ENCODE peak calls at places on chromosomes 1 and 21, in nine cellular contexts. X is CD4-positive, CD25-positive, alpha-beta regulatory T cell; Q is fibroblast of lung; B is cardiac muscle cell; U is A549; G is right atrium auricular region; H is iPS DF 6.9; S is Peyer's patch; I is endodermal cell. O is an unnamed sample. For H3K4me1, the result is how much of the 10 kb centered on the place peaks cover.

GRCh38 chr1:21623411-21623961 is 45.7 kb downstream of the RAP1GAP start:
- DNase-seq in X (no peak), B (no peak), G (no peak), Q (no peak), I (no peak), S (no peak), U (peak), H (no peak), O (no peak)

GRCh38 chr1:233561708-233562426 is 52.0 kb upstream of the KCNK1 start:
- DNase-seq in G (no peak), S (no peak), Q (no peak), I (no peak), X (no peak), H (no peak), U (no peak), B (no peak), O (no peak)

GRCh38 chr1:7207875-7208646 is 422.8 kb downstream of the CAMTA1 start:
- DNase-seq in G (no peak), X (no peak), Q (peak), S (no peak), B (peak), U (peak), I (peak), H (peak), O (no peak)

GRCh38 chr1:229296541-229296941 is 25.6 kb downstream of the RAB4A start:
- DNase-seq in S (no peak), Q (peak), U (no peak), I (no peak), G (peak), B (peak), X (no peak), H (no peak), O (no peak)

GRCh38 chr1:213277036-213277435 is 226.0 kb downstream of the RPS6KC1 start:
- DNase-seq in S (no peak), B (no peak), H (no peak), I (no peak), X (no peak), G (no peak), U (no peak), Q (no peak), O (no peak)

GRCh38 chr1:107138767-107139445 is 1.9 kb upstream of the NTNG1 start:
- DNase-seq in G (no peak), B (no peak), I (peak), Q (no peak), H (no peak), U (no peak), X (no peak), S (no peak), O (no peak)

GRCh38 chr1:8540266-8540926 is 222.5 kb downstream of the SLC45A1 start:
- DNase-seq in X (no peak), G (no peak), H (no peak), B (no peak), I (no peak), S (no peak), Q (peak), U (no peak), O (no peak)

GRCh38 chr1:41733021-41733420 is 185.7 kb downstream of the HIVEP3 start:
- DNase-seq in H (no peak), X (no peak), I (no peak), Q (no peak), B (no peak), S (no peak), U (no peak), G (no peak), O (no peak)

GRCh38 chr1:226602186-226603029 is 53.8 kb downstream of the STUM start:
- DNase-seq in B (no peak), I (no peak), S (no peak), U (no peak), H (no peak), G (no peak), X (no peak), Q (peak), O (no peak)

GRCh38 chr1:204074274-204075115 is 1.6 kb downstream of the SOX13 start:
- DNase-seq in S (no peak), X (no peak), H (no peak), U (peak), Q (peak), B (peak), I (peak), G (peak), O (no peak)

GRCh38 chr21:39348040-39348354 is 891 bp downstream of the HMGN1 start:
- DNase-seq in I (no peak), Q (no peak), G (no peak), H (no peak), U (no peak), X (peak), B (no peak), S (no peak), O (no peak)

GRCh38 chr1:110200666-110201065 is 9.4 kb upstream of the KCNC4 start:
- DNase-seq in S (no peak), U (no peak), H (no peak), Q (peak), I (no peak), B (no peak), X (no peak), G (no peak), O (no peak)

GRCh38 chr1:14778882-14779594 is 180.6 kb downstream of the KAZN start:
- DNase-seq in X (no peak), H (no peak), U (peak), G (no peak), I (peak), B (peak), S (no peak), Q (peak), O (no peak)

GRCh38 chr1:20147846-20148570 is 8.9 kb downstream of the PLA2G2F start:
- DNase-seq in Q (no peak), U (no peak), X (no peak), S (no peak), H (no peak), B (no peak), I (no peak), G (no peak), O (no peak)

GRCh38 chr1:211711313-211711712 is 35.9 kb upstream of the NEK2 start:
- DNase-seq in G (no peak), B (no peak), U (no peak), H (no peak), X (no peak), S (no peak), I (no peak), Q (no peak), O (no peak)

GRCh38 chr1:79568411-79568810 is 561.9 kb upstream of the ADGRL4 start:
- DNase-seq in S (no peak), H (no peak), I (no peak), U (no peak), B (no peak), Q (peak), G (no peak), X (no peak), O (no peak)

GRCh38 chr21:36433011-36433709 is 46.8 kb downstream of the CLDN14 start:
- DNase-seq in U (no peak), X (no peak), G (no peak), H (no peak), S (no peak), B (no peak), Q (no peak), I (no peak), O (no peak)

GRCh38 chr1:182185822-182186756 is 124.6 kb upstream of the ZNF648 start:
- DNase-seq in H (no peak), S (no peak), X (no peak), U (peak), I (no peak), Q (peak), G (no peak), B (no peak), O (no peak)

GRCh38 chr21:17858764-17859163 is 39.6 kb upstream of the C21orf91 start:
- DNase-seq in X (no peak), I (no peak), S (no peak), G (no peak), H (no peak), Q (no peak), B (no peak), U (no peak), O (no peak)

GRCh38 chr1:198328458-198329032 is 171.7 kb downstream of the NEK7 start:
- DNase-seq in S (no peak), B (no peak), Q (no peak), I (no peak), G (no peak), H (no peak), U (no peak), X (no peak), O (no peak)

GRCh38 chr1:43945898-43946243 is 879 bp upstream of the IPO13 start:
- DNase-seq in S (no peak), Q (no peak), X (no peak), G (no peak), U (no peak), B (no peak), I (no peak), H (no peak), O (no peak)

GRCh38 chr1:66371233-66372005 is 162.5 kb upstream of the SGIP1 start:
- DNase-seq in G (no peak), U (no peak), I (no peak), B (no peak), H (no peak), X (no peak), S (peak), Q (peak), O (no peak)

GRCh38 chr1:184930232-184930631 is 44.1 kb downstream of the NIBAN1 start:
- DNase-seq in U (no peak), I (no peak), Q (no peak), S (no peak), G (no peak), X (no peak), B (no peak), H (no peak), O (no peak)

GRCh38 chr1:8427493-8427892 is 109.6 kb downstream of the SLC45A1 start:
- DNase-seq in U (no peak), G (no peak), S (peak), B (no peak), X (no peak), Q (no peak), I (no peak), H (no peak), O (no peak)

GRCh38 chr1:64494659-64495058 is 24.7 kb downstream of the CACHD1 start:
- DNase-seq in S (no peak), U (no peak), Q (no peak), H (no peak), X (no peak), B (no peak), G (no peak), I (no peak), O (no peak)

GRCh38 chr1:147717706-147718097 is 42.7 kb downstream of the GJA5 start:
- DNase-seq in U (no peak), H (no peak), Q (no peak), B (no peak), G (no peak), I (no peak), X (no peak), S (no peak), O (no peak)

GRCh38 chr1:10724052-10724494 is 72.4 kb downstream of the CASZ1 start:
- DNase-seq in B (peak), S (no peak), H (no peak), X (no peak), I (no peak), Q (peak), U (peak), G (peak), O (no peak)

GRCh38 chr1:4055677-4055967 is 155.6 kb upstream of the C1orf174 start:
- DNase-seq in Q (no peak), S (no peak), G (peak), X (no peak), B (no peak), U (no peak), H (no peak), I (no peak), O (no peak)

GRCh38 chr1:183863852-183864251 is 58.9 kb downstream of the RGL1 start:
- DNase-seq in I (no peak), X (no peak), U (no peak), Q (no peak), H (no peak), S (no peak), B (no peak), G (no peak), O (no peak)

GRCh38 chr1:59705849-59706599 is 108.7 kb upstream of the HOOK1 start:
- DNase-seq in Q (no peak), S (no peak), B (no peak), H (no peak), U (no peak), G (no peak), X (no peak), I (no peak), O (no peak)

GRCh38 chr1:72003092-72003491 is 279.2 kb downstream of the NEGR1 start:
- DNase-seq in G (no peak), Q (no peak), S (no peak), B (no peak), I (no peak), X (no peak), H (no peak), U (no peak), O (no peak)

GRCh38 chr1:20337581-20337980 is 46.9 kb downstream of the VWA5B1 start:
- DNase-seq in B (no peak), G (no peak), S (no peak), U (no peak), Q (no peak), I (no peak), H (no peak), X (no peak), O (no peak)

GRCh38 chr1:31133368-31133767 is 67.9 kb upstream of the PUM1 start:
- DNase-seq in H (no peak), G (no peak), I (no peak), U (no peak), S (no peak), B (no peak), Q (no peak), X (no peak), O (no peak)

GRCh38 chr21:33825898-33826297 is 89.7 kb downstream of the ATP5PO start:
- DNase-seq in Q (peak), H (no peak), S (no peak), B (no peak), G (no peak), X (no peak), U (no peak), I (no peak), O (no peak)

GRCh38 chr1:46653405-46653853 is 14.7 kb downstream of the ATPAF1 start:
- DNase-seq in G (no peak), S (no peak), U (no peak), H (no peak), Q (peak), I (no peak), X (no peak), B (no peak), O (no peak)

GRCh38 chr1:171869097-171869496 is 27.8 kb downstream of the DNM3 start:
- DNase-seq in B (no peak), H (no peak), I (no peak), G (no peak), S (no peak), U (no peak), X (no peak), Q (no peak), O (no peak)

GRCh38 chr1:161739865-161740566 is 9.6 kb upstream of the DUSP12 start:
- DNase-seq in X (no peak), G (peak), Q (no peak), H (no peak), U (no peak), S (peak), I (no peak), B (no peak), O (no peak)
- H3K4me1 ChIP-seq in X (under half), G (under half), Q (under half), H (under half), U (under half), S (under half), I (under half), B (under half), O (under half)

DNA sequence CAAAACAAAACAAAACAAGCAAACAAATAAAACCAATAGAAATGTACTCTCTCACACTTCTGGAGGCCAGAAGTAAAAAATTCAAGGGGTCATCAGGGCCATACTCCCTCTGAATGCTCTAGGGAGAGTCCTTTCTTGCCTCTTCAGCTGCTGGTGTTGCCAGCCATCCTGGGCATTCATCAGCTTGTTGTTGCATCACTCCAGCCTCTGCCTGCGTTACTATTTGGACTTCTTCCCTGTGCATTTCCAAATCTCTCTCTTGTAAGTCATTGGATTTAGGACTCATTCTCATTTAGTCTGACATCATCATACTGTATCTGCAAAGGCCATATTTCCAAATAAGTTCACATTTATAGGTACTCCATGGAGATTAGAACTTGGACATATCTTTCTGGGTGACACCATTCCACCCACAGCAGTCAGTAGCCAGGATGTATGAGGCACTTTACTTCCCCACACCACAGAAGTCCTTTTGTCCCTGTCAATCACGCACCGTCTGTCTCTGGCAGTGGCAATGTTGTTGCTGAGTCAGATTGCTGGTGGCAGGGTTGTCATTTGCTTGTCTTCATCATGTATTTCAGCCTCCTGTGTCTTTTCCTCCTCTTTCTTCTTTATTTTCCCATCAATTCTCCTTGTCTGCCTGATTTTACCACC is 151.0 kb upstream of the KCNJ6 start:
- DNase-seq in S (no peak), X (no peak), G (no peak), U (no peak), I (no peak), H (no peak), Q (no peak), B (no peak), O (no peak)
- H3K27ac ChIP-seq in S (no peak), X (no peak), G (no peak), U (no peak), I (no peak), H (no peak), Q (no peak), B (no peak), O (no peak)

GRCh38 chr21:45001134-45002095 is 61.6 kb downstream of the SLX9 start:
- DNase-seq in U (peak), I (no peak), H (no peak), G (no peak), X (no peak), Q (peak), S (no peak), B (no peak), O (no peak)
- H3K4me3 ChIP-seq in U (no peak), I (no peak), H (no peak), G (no peak), X (no peak), Q (no peak), S (no peak), B (no peak), O (no peak)

GRCh38 chr1:230752407-230752806 is 5.2 kb downstream of the CAPN9 start:
- DNase-seq in S (no peak), G (no peak), X (no peak), H (no peak), B (no peak), Q (no peak), I (peak), U (no peak), O (no peak)

GRCh38 chr1:230753586-230754251 is 6.5 kb downstream of the CAPN9 start:
- DNase-seq in U (no peak), Q (peak), X (no peak), S (no peak), I (peak), H (no peak), G (no peak), B (peak), O (no peak)

GRCh38 chr1:230750986-230751625 is 3.9 kb downstream of the CAPN9 start:
- DNase-seq in X (no peak), I (no peak), Q (no peak), U (no peak), S (no peak), G (no peak), H (no peak), B (no peak), O (no peak)

GRCh38 chr1:230754831-230755230 is 7.6 kb downstream of the CAPN9 start:
- DNase-seq in X (no peak), G (no peak), U (no peak), S (no peak), H (no peak), I (no peak), B (no peak), Q (peak), O (no peak)

DNA sequence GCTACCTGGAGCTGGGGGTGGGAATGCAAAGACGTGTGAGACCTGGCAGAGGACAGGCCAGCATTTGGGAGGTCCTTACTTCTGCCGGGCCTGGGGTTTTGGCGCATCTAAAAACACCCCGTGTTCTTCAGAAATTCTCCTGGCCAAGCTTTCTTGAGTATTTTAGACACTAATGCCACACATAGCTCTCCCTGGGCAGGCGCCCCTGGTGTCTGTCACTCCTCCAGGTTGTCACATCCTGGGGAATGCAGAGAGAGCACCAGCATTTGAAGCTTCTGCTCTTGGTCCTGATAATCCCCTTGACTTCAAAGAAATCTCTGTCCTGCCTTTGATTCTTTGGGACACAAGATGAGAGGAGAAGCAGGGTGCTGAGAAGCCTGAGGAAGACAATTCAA is 6.0 kb downstream of the CAPN9 start:
- DNase-seq in H (no peak), U (no peak), X (no peak), S (no peak), B (no peak), G (no peak), I (no peak), Q (no peak), O (no peak)
- H3K4me1 ChIP-seq in H (under half), U (under half), X (under half), S (under half), B (under half), G (under half), I (under half), Q (under half), O (under half)

GRCh38 chr1:51297401-51298321 is 32.7 kb downstream of the TTC39A start:
- DNase-seq in I (no peak), B (no peak), G (no peak), S (no peak), U (no peak), H (no peak), Q (no peak), X (no peak), O (no peak)
- H3K27ac ChIP-seq in I (no peak), B (no peak), G (no peak), S (no peak), U (peak), H (no peak), Q (no peak), X (no peak), O (no peak)

GRCh38 chr1:221327954-221328353 is 413.9 kb downstream of the DUSP10 start:
- DNase-seq in X (no peak), G (no peak), S (no peak), Q (no peak), H (no peak), U (no peak), B (peak), I (no peak), O (no peak)

GRCh38 chr1:221334082-221334481 is 407.8 kb downstream of the DUSP10 start:
- DNase-seq in B (no peak), G (no peak), I (no peak), S (no peak), H (no peak), Q (peak), X (no peak), U (no peak), O (no peak)

GRCh38 chr1:221335161-221336101 is 406.5 kb downstream of the DUSP10 start:
- DNase-seq in S (no peak), B (no peak), G (peak), H (no peak), Q (peak), I (peak), X (no peak), U (peak), O (no peak)

GRCh38 chr1:221328371-221328770 is 413.5 kb downstream of the DUSP10 start:
- DNase-seq in Q (no peak), S (no peak), G (no peak), I (no peak), X (no peak), B (no peak), H (no peak), U (no peak), O (no peak)

DNA sequence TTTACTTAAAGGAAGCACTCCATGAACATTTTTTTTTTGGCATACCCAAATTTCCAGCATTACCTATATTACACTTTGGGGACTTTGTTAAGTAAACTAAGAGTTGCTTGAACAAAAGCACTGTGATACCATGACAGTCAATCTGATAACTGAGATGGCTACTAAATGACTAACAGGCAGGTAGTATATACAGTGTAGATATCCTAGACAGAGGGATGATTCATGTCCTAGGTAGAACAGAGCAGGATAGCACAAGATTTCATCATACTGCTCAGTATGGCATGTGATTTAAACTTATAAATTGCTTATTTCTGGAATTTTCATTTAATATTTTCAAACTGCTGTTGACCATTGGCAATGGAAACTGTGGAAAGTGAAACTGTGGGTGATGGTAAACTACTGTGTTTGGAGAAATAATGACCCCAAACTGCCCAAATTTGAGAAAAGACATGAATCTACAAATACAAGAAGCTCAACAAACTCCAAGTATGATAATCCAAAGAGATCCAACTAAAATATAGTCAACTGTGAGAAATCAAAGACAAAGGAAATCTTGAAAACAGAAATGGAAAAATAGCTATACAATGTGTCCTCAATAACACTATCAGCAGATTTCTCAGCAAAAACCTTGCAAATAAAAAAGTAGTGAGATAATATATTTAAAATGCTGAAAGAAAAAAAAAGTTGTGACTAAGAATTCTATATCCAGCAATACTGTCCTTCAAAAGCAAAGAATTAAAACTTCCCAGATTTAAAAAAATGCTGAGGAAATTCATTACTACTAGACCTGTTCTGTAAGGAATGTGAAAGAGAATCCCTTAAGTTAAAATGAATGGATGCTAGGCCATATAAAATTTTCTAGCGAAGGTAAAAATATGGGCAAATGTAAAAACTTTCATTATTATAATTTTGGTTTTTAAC is 410.4 kb downstream of the DUSP10 start:
- DNase-seq in I (no peak), G (no peak), H (no peak), Q (no peak), X (no peak), B (no peak), U (no peak), S (no peak), O (no peak)
- H3K4me3 ChIP-seq in I (peak), G (no peak), H (no peak), Q (no peak), X (no peak), B (no peak), U (no peak), S (no peak), O (no peak)

O was measured in effector memory CD4-positive, alpha-beta T cell.